ENCODE peak calls at places on chromosomes 5 and 9, in five cellular contexts. Q is GM23248, E is PC-3, H is SK-N-SH, U is HCT116. A is an unnamed sample.

GRCh38 chr5:180209137-180209581 is at the start of gene RASGEF1C:
- DNase-seq in U (peak), Q (peak), H (peak), E (peak), A (peak)

GRCh38 chr5:118980017-118980416 is 8.3 kb downstream of the DTWD2 start:
- DNase-seq in U (no peak), H (no peak), Q (no peak), E (no peak), A (no peak)

GRCh38 chr5:172313877-172314276 is 30.3 kb upstream of the UBTD2 start:
- DNase-seq in U (no peak), Q (no peak), E (no peak), H (no peak), A (no peak)

GRCh38 chr5:78809444-78809843 is 160.9 kb upstream of the LHFPL2 start:
- DNase-seq in Q (no peak), U (no peak), E (no peak), H (peak), A (no peak)

GRCh38 chr5:172795401-172795977 is 24.5 kb upstream of the DUSP1 start:
- DNase-seq in U (no peak), E (no peak), H (no peak), Q (peak), A (no peak)

GRCh38 chr9:96859461-96860198 is 5.3 kb upstream of the ZNF782 start:
- DNase-seq in U (no peak), H (peak), Q (peak), E (peak), A (peak)

GRCh38 chr5:137712268-137712667 is 23.6 kb downstream of the KLHL3 start:
- DNase-seq in E (no peak), H (no peak), U (no peak), Q (no peak), A (no peak)

GRCh38 chr9:116152941-116153764 is 438 bp upstream of the PAPPA start:
- DNase-seq in Q (peak), U (no peak), H (peak), E (peak), A (peak)

GRCh38 chr5:54761213-54761701 is 224.1 kb downstream of the ESM1 start:
- DNase-seq in E (no peak), Q (peak), H (no peak), U (no peak), A (no peak)

GRCh38 chr9:133593587-133593986 is 15.6 kb downstream of the FAM163B start:
- DNase-seq in U (no peak), E (no peak), H (no peak), Q (no peak), A (no peak)

GRCh38 chr9:137456061-137456863 is 2.9 kb downstream of the NSMF start:
- DNase-seq in U (no peak), E (no peak), Q (no peak), H (no peak), A (no peak)

GRCh38 chr5:119070578-119070827 is 384 bp upstream of the DMXL1 start:
- DNase-seq in E (no peak), H (peak), U (no peak), Q (no peak), A (peak)

GRCh38 chr9:124818431-124819281 is 34.6 kb upstream of the WDR38 start:
- DNase-seq in H (peak), Q (peak), E (peak), U (peak), A (no peak)

GRCh38 chr9:912776-913175 is 63.7 kb upstream of the DMRT3 start:
- DNase-seq in U (no peak), Q (no peak), E (no peak), H (no peak), A (no peak)

GRCh38 chr9:35628389-35628991 is 10.3 kb upstream of the CD72 start:
- DNase-seq in H (no peak), Q (no peak), E (no peak), U (no peak), A (no peak)

GRCh38 chr5:2125901-2126265 is 243.2 kb upstream of the IRX4 start:
- DNase-seq in H (no peak), Q (no peak), U (no peak), E (no peak), A (no peak)

GRCh38 chr9:93670208-93671029 is 94.0 kb downstream of the PHF2 start:
- DNase-seq in H (peak), Q (peak), U (no peak), E (no peak), A (no peak)

GRCh38 chr5:42767491-42768105 is 11.0 kb downstream of the CCDC152 start:
- DNase-seq in U (no peak), H (peak), E (peak), Q (peak), A (peak)

GRCh38 chr5:16507716-16508115 is 42.1 kb upstream of the ZNF622 start:
- DNase-seq in H (no peak), U (no peak), Q (peak), E (no peak), A (no peak)

GRCh38 chr9:70470050-70471015 is 55.9 kb upstream of the KLF9 start:
- DNase-seq in E (no peak), Q (peak), H (no peak), U (no peak), A (no peak)

GRCh38 chr9:123255718-123256117 is 12.7 kb downstream of the STRBP start:
- DNase-seq in Q (no peak), E (no peak), H (no peak), U (no peak), A (no peak)

GRCh38 chr9:92312887-92313623 is 12.1 kb downstream of the NOL8 start:
- DNase-seq in E (no peak), H (no peak), Q (no peak), U (no peak), A (no peak)

GRCh38 chr5:73122875-73123810 is 2.8 kb downstream of the TMEM171 start:
- DNase-seq in Q (peak), H (no peak), U (no peak), E (peak), A (peak)

GRCh38 chr9:36169708-36170107 is 520 bp downstream of the CCIN start:
- DNase-seq in U (no peak), E (no peak), H (no peak), Q (no peak), A (no peak)

GRCh38 chr9:126027566-126027965 is 280.4 kb downstream of the PBX3 start:
- DNase-seq in U (no peak), E (no peak), Q (no peak), H (no peak), A (no peak)

GRCh38 chr9:116587919-116588318 is 99.2 kb upstream of the TRIM32 start:
- DNase-seq in U (no peak), H (no peak), Q (no peak), E (peak), A (no peak)

GRCh38 chr9:109725460-109725859 is 54.5 kb upstream of the PALM2AKAP2 start:
- DNase-seq in H (no peak), U (no peak), Q (no peak), E (no peak), A (no peak)

GRCh38 chr9:88173378-88173999 is 35.2 kb upstream of the SPATA31C2 start:
- DNase-seq in U (peak), E (peak), H (peak), Q (peak), A (peak)

GRCh38 chr9:134164879-134165278 is 515 bp upstream of the RNU6ATAC start:
- DNase-seq in H (no peak), E (no peak), U (no peak), Q (no peak), A (no peak)

DNA sequence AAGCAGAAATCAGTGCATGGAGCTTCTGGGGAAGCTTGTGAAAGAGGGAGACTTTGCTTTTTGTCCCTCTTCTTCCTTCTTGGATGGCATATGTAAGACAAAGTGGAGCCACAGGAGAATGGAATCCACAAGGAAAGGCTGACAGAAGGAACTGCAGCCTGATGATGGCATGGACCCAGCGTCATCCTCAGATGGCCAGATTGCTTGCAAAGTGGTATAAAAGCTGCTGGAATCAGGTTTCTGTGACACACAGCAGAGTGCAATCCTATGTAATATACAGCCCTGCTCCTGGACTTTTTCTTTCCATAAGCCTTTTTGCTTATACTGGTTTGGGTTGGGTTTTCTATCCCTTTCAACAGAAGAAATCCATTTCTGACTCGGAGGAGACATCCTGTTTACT is 31.5 kb upstream of the SPARC start:
- DNase-seq in E (no peak), Q (peak), H (no peak), U (no peak), A (no peak)
- H3K4me3 ChIP-seq in E (no peak), Q (peak), H (no peak), U (no peak), A (no peak)

GRCh38 chr5:37842048-37842447 is 2.2 kb upstream of the GDNF start:
- DNase-seq in E (no peak), H (no peak), U (no peak), Q (no peak), A (no peak)
- H3K27ac ChIP-seq in E (no peak), H (peak), U (no peak), Q (no peak), A (no peak)

DNA sequence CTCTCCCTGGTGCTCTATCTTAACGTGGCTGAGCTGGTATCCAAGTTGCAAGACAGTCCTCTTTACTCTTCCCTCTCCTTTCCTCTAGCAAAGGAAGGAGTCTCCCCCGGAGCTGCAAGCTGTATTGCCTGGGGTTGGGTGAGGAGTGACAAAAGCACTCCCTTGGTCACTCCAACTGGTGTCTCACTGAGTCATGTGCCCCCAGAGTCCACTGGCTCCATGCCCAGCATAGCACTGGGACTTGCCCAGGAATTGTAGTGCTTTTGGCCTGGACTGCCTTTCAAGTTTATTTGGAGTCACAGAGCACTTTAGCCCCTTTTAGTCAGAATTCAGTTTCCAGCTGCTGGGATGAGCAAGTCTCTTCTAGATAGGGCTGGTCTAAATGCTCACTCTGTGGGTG is 82.6 kb upstream of the FST start:
- DNase-seq in H (no peak), U (peak), E (peak), Q (peak), A (no peak)
- TF ChIP-seq EZH2phosphoT487 in H (no peak), U (no peak), E (no peak), Q (no peak), A (no peak)

GRCh38 chr9:122126340-122127333 is 32.9 kb downstream of the NDUFA8 start:
- DNase-seq in E (peak), Q (peak), H (peak), U (no peak), A (peak)
- H3K4me3 ChIP-seq in E (no peak), Q (peak), H (peak), U (no peak), A (peak)

A was measured in neural progenitor cell.